ENCODE peak calls at places on chromosomes 1 and 21, in eight cellular contexts. N is AG04450; L is ACHN; F is tibial nerve; T is COR-L47; Q is H4; A is stimulated activated CD8-positive, alpha-beta memory T cell treated with anti-CD3 and anti-CD28 coated beads, Interleukin-15, amount 100 ng/mL, for 4 hours; U is epithelial cell of proximal tubule. W is an unnamed sample.

GRCh38 chr1:55310517-55310927 is 95.4 kb upstream of the USP24 start:
- DNase-seq in N (peak), T (no peak), Q (peak), L (peak), A (no peak), F (no peak), U (peak), W (no peak)

GRCh38 chr1:205423248-205423647 is 1.4 kb upstream of the LEMD1 start:
- DNase-seq in N (no peak), F (no peak), A (no peak), L (no peak), Q (no peak), U (no peak), T (peak), W (no peak)

GRCh38 chr21:26070822-26071425 is 99.6 kb downstream of the APP start:
- DNase-seq in F (no peak), N (no peak), U (peak), L (peak), T (no peak), Q (no peak), A (no peak), W (peak)

GRCh38 chr1:27575861-27576331 is 28.0 kb downstream of the AHDC1 start:
- DNase-seq in T (no peak), U (no peak), F (no peak), Q (no peak), N (no peak), A (no peak), L (peak), W (peak)

GRCh38 chr1:68331117-68331865 is 99.0 kb upstream of the WLS start:
- DNase-seq in N (peak), T (peak), F (no peak), Q (peak), L (peak), U (peak), A (no peak), W (no peak)

GRCh38 chr1:245735831-245736530 is 581.2 kb downstream of the KIF26B start:
- DNase-seq in F (no peak), Q (no peak), U (no peak), A (no peak), N (no peak), T (no peak), L (no peak), W (no peak)

GRCh38 chr1:27934818-27935549 is at the start of gene SMPDL3B:
- DNase-seq in N (no peak), Q (peak), T (peak), U (peak), F (no peak), L (peak), A (no peak), W (peak)

GRCh38 chr1:205798577-205798976 is 14.4 kb downstream of the SLC41A1 start:
- DNase-seq in A (no peak), N (no peak), F (no peak), T (no peak), L (no peak), U (no peak), Q (no peak), W (no peak)

GRCh38 chr1:80053613-80054012 is 1047.1 kb upstream of the ADGRL4 start:
- DNase-seq in A (no peak), Q (no peak), N (no peak), U (no peak), L (no peak), T (no peak), F (no peak), W (no peak)

GRCh38 chr1:221316491-221317056 is 425.3 kb downstream of the DUSP10 start:
- DNase-seq in L (no peak), N (no peak), U (no peak), Q (peak), A (no peak), T (no peak), F (no peak), W (no peak)

GRCh38 chr1:156703336-156703735 is 2.0 kb downstream of the CRABP2 start:
- DNase-seq in T (peak), A (no peak), L (no peak), Q (no peak), U (no peak), F (no peak), N (no peak), W (peak)

GRCh38 chr1:33617451-33617850 is 145.0 kb downstream of the ZSCAN20 start:
- DNase-seq in N (no peak), F (no peak), U (no peak), Q (no peak), A (no peak), L (no peak), T (no peak), W (no peak)

GRCh38 chr21:35381743-35382310 is 332.7 kb upstream of the RUNX1 start:
- DNase-seq in F (no peak), A (no peak), U (no peak), L (no peak), N (no peak), Q (no peak), T (no peak), W (no peak)

GRCh38 chr1:182962554-182963115 is 9.7 kb upstream of the SHCBP1L start:
- DNase-seq in F (peak), T (peak), U (peak), L (peak), Q (peak), A (no peak), N (peak), W (peak)

GRCh38 chr1:169288011-169288414 is 79.6 kb downstream of the NME7 start:
- DNase-seq in Q (peak), N (no peak), U (peak), T (no peak), F (no peak), A (no peak), L (peak), W (no peak)

GRCh38 chr1:115098979-115099692 is 9.8 kb upstream of the TSPAN2 start:
- DNase-seq in T (peak), N (no peak), F (no peak), U (peak), L (no peak), A (peak), Q (peak), W (no peak)

GRCh38 chr1:42035205-42035829 is 116.6 kb upstream of the HIVEP3 start:
- DNase-seq in F (peak), Q (peak), T (peak), N (no peak), U (no peak), A (no peak), L (peak), W (peak)

GRCh38 chr1:36324322-36324802 is 917 bp upstream of the EVA1B start:
- DNase-seq in T (no peak), A (no peak), N (no peak), Q (no peak), L (no peak), F (no peak), U (no peak), W (no peak)

GRCh38 chr1:15148975-15149374 is 4.6 kb upstream of the TMEM51 start:
- DNase-seq in Q (no peak), T (no peak), A (no peak), U (no peak), F (no peak), N (no peak), L (no peak), W (no peak)

GRCh38 chr1:94866178-94866822 is 46.1 kb downstream of the SLC44A3 start:
- DNase-seq in F (no peak), N (peak), U (no peak), A (no peak), T (no peak), Q (peak), L (no peak), W (no peak)

GRCh38 chr1:15328785-15329480 is 80.8 kb upstream of the EFHD2 start:
- DNase-seq in U (no peak), T (no peak), F (no peak), A (no peak), Q (peak), L (no peak), N (no peak), W (peak)

GRCh38 chr1:19395678-19396192 is 83.6 kb downstream of the SLC66A1 start:
- DNase-seq in Q (peak), U (no peak), N (no peak), F (no peak), L (no peak), A (no peak), T (no peak), W (no peak)